ENCODE peak calls at places on chromosome 14, in ten cellular contexts. B is HTR-8/SVneo; D is T-helper 2 cell treated with Interferon-gamma antibody and Interleukin-4, amounts not matched to agents 5 μg/mL and 100 μg/mL, for 36 hours; P is CD4-positive, alpha-beta T cell; I is smooth muscle cell of the brain vasculature; C is GDM1; U is AG04449; Z is activated naive CD4-positive, alpha-beta T cell treated with Interleukin-2 at 50 U/mL for 16 hours; M is mucosa of gallbladder; O is NCI-H2171 treated with DMSO at 0.1 percent for 48 hours. G is an unnamed sample.

GRCh38 chr14:55884819-55885218 is 233.4 kb upstream of the PELI2 start:
- DNase-seq in Z (no peak), U (no peak), I (no peak), P (no peak), M (no peak), O (peak; percentile 21), B (no peak), C (no peak), D (no peak), G (no peak)

GRCh38 chr14:98946995-98947394 is 325.0 kb downstream of the BCL11B start:
- DNase-seq in U (no peak), Z (no peak), M (peak; percentile 47), I (no peak), C (no peak), P (no peak), B (no peak), D (no peak), O (no peak), G (no peak)

GRCh38 chr14:32525591-32525990 is 196.5 kb downstream of the AKAP6 start:
- DNase-seq in I (no peak), D (no peak), Z (no peak), P (no peak), O (no peak), U (no peak), B (no peak), C (no peak), M (no peak), G (no peak)

GRCh38 chr14:51871846-51872245 is 11.4 kb downstream of the GNG2 start:
- DNase-seq in C (no peak), D (no peak), I (no peak), B (no peak), U (no peak), M (no peak), O (no peak), Z (no peak), P (no peak), G (no peak)

GRCh38 chr14:76056128-76056527 is 70.6 kb downstream of the IFT43 start:
- DNase-seq in C (no peak), M (no peak), I (no peak), B (peak; percentile 45), O (peak; percentile 40), Z (no peak), U (no peak), P (no peak), D (no peak), G (no peak)

GRCh38 chr14:77243853-77244252 is 27.2 kb downstream of the NGB start:
- DNase-seq in C (no peak), B (no peak), D (no peak), O (no peak), P (no peak), Z (no peak), U (no peak), M (no peak), I (no peak), G (no peak)

GRCh38 chr14:58752782-58753181 is 115.0 kb downstream of the DACT1 start:
- DNase-seq in B (no peak), U (no peak), Z (no peak), D (no peak), C (no peak), O (peak; percentile 50), P (no peak), I (no peak), M (peak; percentile 93), G (no peak)

GRCh38 chr14:32006267-32007110 is 70.6 kb upstream of the ARHGAP5 start:
- DNase-seq in P (no peak), B (no peak), D (no peak), O (no peak), Z (no peak), I (no peak), M (no peak), C (no peak), U (no peak), G (no peak)

GRCh38 chr14:96270565-96271420 is 14.8 kb downstream of the BDKRB1 start:
- DNase-seq in O (no peak), B (no peak), I (no peak), C (no peak), U (no peak), D (no peak), P (no peak), M (no peak), Z (no peak), G (no peak)

GRCh38 chr14:95268350-95268749 is 51.4 kb downstream of the CLMN start:
- DNase-seq in M (no peak), O (no peak), D (peak; percentile 15), C (no peak), I (no peak), U (no peak), P (no peak), Z (no peak), B (no peak), G (no peak)

GRCh38 chr14:75249251-75249957 is 29.2 kb upstream of the FOS start:
- DNase-seq in C (no peak), Z (peak; percentile 83), O (peak; percentile 99), P (peak; percentile 68), M (peak; percentile 42), U (no peak), B (no peak), I (no peak), D (peak; percentile 92), G (peak; percentile 96)

GRCh38 chr14:75126121-75126544 is 715 bp downstream of the NEK9 start:
- DNase-seq in I (no peak), M (no peak), B (no peak), C (no peak), O (peak; percentile 49), D (no peak), Z (no peak), P (no peak), U (no peak), G (no peak)

GRCh38 chr14:24232645-24233537 is at the start of gene GMPR2:
- DNase-seq in I (no peak), M (no peak), Z (peak; percentile 13), U (no peak), O (peak; percentile 96), B (peak; percentile 45), P (no peak), C (no peak), D (no peak), G (no peak)

GRCh38 chr14:68458840-68459469 is 333.9 kb downstream of the ZFP36L1 start:
- DNase-seq in D (no peak), U (no peak), M (peak; percentile 81), O (peak; percentile 60), B (peak; percentile 80), Z (no peak), C (no peak), I (peak; percentile 52), P (no peak), G (no peak)

GRCh38 chr14:100532916-100533630 is 54.1 kb downstream of the BEGAIN start:
- DNase-seq in P (no peak), Z (peak; percentile 1), C (peak; percentile 47), U (no peak), D (no peak), M (peak; percentile 30), B (no peak), O (no peak), I (no peak), G (no peak)

GRCh38 chr14:104395276-104395675 is 184.3 kb upstream of the C14orf180 start:
- DNase-seq in Z (no peak), B (no peak), I (no peak), O (no peak), M (peak; percentile 5), D (no peak), P (no peak), U (no peak), C (no peak), G (no peak)

GRCh38 chr14:50821471-50822464 is 9.2 kb downstream of the NIN start:
- DNase-seq in B (no peak), M (peak; percentile 27), I (no peak), D (peak; percentile 35), Z (peak; percentile 37), U (no peak), C (no peak), P (peak; percentile 25), O (no peak), G (peak; percentile 69)

GRCh38 chr14:105064721-105065143 is 498 bp downstream of the GPR132 start:
- DNase-seq in B (peak; percentile 52), M (peak; percentile 58), O (no peak), U (no peak), Z (peak; percentile 45), D (no peak), I (no peak), C (no peak), P (no peak), G (peak; percentile 53)

GRCh38 chr14:89502966-89503365 is 85.9 kb upstream of the FOXN3 start:
- DNase-seq in P (no peak), D (no peak), Z (no peak), I (no peak), C (no peak), U (no peak), O (no peak), M (no peak), B (no peak), G (no peak)

GRCh38 chr14:100025111-100025510 is 40.1 kb upstream of the EVL start:
- DNase-seq in C (peak; percentile 58), D (peak; percentile 10), P (no peak), U (no peak), I (no peak), Z (no peak), M (no peak), B (peak; percentile 52), O (peak; percentile 41), G (no peak)

GRCh38 chr14:102554835-102555819 is 37.3 kb upstream of the RCOR1 start:
- DNase-seq in B (no peak), M (no peak), C (no peak), D (peak; percentile 40), U (no peak), I (no peak), O (peak; percentile 37), Z (peak; percentile 66), P (peak; percentile 59), G (peak; percentile 72)

GRCh38 chr14:105214324-105214915 is 33.3 kb upstream of the NUDT14 start:
- DNase-seq in I (no peak), M (no peak), P (no peak), U (no peak), Z (no peak), B (no peak), D (no peak), C (no peak), O (no peak), G (no peak)

GRCh38 chr14:105206873-105207272 is 25.8 kb upstream of the NUDT14 start:
- DNase-seq in U (no peak), I (no peak), O (no peak), Z (no peak), C (no peak), P (no peak), D (no peak), M (no peak), B (no peak), G (no peak)

GRCh38 chr14:40280652-40281051 is 848.4 kb upstream of the FBXO33 start:
- DNase-seq in P (no peak), Z (no peak), I (no peak), O (no peak), U (no peak), M (no peak), C (no peak), B (no peak), D (no peak), G (no peak)

GRCh38 chr14:76883437-76883836 is 57.2 kb downstream of the LRRC74A start:
- DNase-seq in C (no peak), B (no peak), Z (no peak), I (no peak), U (no peak), D (no peak), O (no peak), M (no peak), P (no peak), G (no peak)

GRCh38 chr14:71193663-71194062 is 286.4 kb downstream of the PCNX1 start:
- DNase-seq in M (no peak), U (no peak), C (no peak), P (no peak), Z (no peak), B (no peak), D (no peak), O (no peak), I (no peak), G (no peak)

GRCh38 chr14:68099348-68100045 is 279.9 kb downstream of the RAD51B start:
- DNase-seq in I (no peak), U (no peak), B (no peak), M (no peak), P (no peak), O (no peak), D (no peak), C (no peak), Z (no peak), G (no peak)